ENCODE peak calls at places on chromosomes 6 and 20, in six cellular contexts. One of them, this sample, is unnamed.

GRCh38 chr6:125546827-125547226 is 202.6 kb upstream of the HEY2 start:
- DNase-seq in HepG2: peak; percentile 57
- DNase-seq in mammary epithelial cell: no peak
- DNase-seq in H9: no peak
- DNase-seq in PC-3: peak; percentile 14
- DNase-seq in hepatocyte: no peak
- DNase-seq in this sample: no peak

GRCh38 chr6:80988892-80989291 is 763.6 kb downstream of the TENT5A start:
- DNase-seq in hepatocyte: no peak
- DNase-seq in HepG2: no peak
- DNase-seq in mammary epithelial cell: no peak
- DNase-seq in H9: no peak
- DNase-seq in PC-3: no peak
- DNase-seq in this sample: no peak

GRCh38 chr20:63567382-63568169 is 6.5 kb downstream of the HELZ2 start:
- DNase-seq in HepG2: no peak
- DNase-seq in H9: no peak
- DNase-seq in mammary epithelial cell: no peak
- DNase-seq in hepatocyte: no peak
- DNase-seq in PC-3: no peak
- DNase-seq in this sample: no peak

GRCh38 chr20:14055127-14055742 is 59.9 kb downstream of the MACROD2 start:
- DNase-seq in mammary epithelial cell: peak; percentile 48
- DNase-seq in H9: no peak
- DNase-seq in HepG2: peak; percentile 77
- DNase-seq in PC-3: peak; percentile 83
- DNase-seq in hepatocyte: peak; percentile 82
- DNase-seq in this sample: peak; percentile 79

GRCh38 chr6:143253630-143254029 is 192.9 kb downstream of the AIG1 start:
- DNase-seq in H9: no peak
- DNase-seq in PC-3: no peak
- DNase-seq in hepatocyte: no peak
- DNase-seq in mammary epithelial cell: no peak
- DNase-seq in HepG2: no peak
- DNase-seq in this sample: no peak

GRCh38 chr20:4076033-4076432 is 60.7 kb upstream of the RNF24 start:
- DNase-seq in HepG2: no peak
- DNase-seq in H9: no peak
- DNase-seq in hepatocyte: no peak
- DNase-seq in mammary epithelial cell: no peak
- DNase-seq in PC-3: no peak
- DNase-seq in this sample: no peak

GRCh38 chr6:45728674-45729073 is 287.0 kb downstream of the CLIC5 start:
- DNase-seq in hepatocyte: no peak
- DNase-seq in mammary epithelial cell: peak; percentile 58
- DNase-seq in HepG2: no peak
- DNase-seq in H9: no peak
- DNase-seq in PC-3: peak; percentile 81
- DNase-seq in this sample: no peak

GRCh38 chr20:62122659-62123449 is 579 bp downstream of the LSM14B start:
- DNase-seq in hepatocyte: peak; percentile 77
- DNase-seq in PC-3: peak; percentile 50
- DNase-seq in HepG2: no peak
- DNase-seq in mammary epithelial cell: peak; percentile 35
- DNase-seq in H9: no peak
- DNase-seq in this sample: peak; percentile 61

GRCh38 chr20:31712112-31712553 is 10.5 kb downstream of the BCL2L1 start:
- DNase-seq in hepatocyte: peak; percentile 60
- DNase-seq in PC-3: peak; percentile 43
- DNase-seq in mammary epithelial cell: no peak
- DNase-seq in HepG2: peak; percentile 62
- DNase-seq in H9: no peak
- DNase-seq in this sample: peak; percentile 72

GRCh38 chr6:165920896-165921671 is 246.6 kb downstream of the TBXT start:
- DNase-seq in HepG2: no peak
- DNase-seq in hepatocyte: no peak
- DNase-seq in H9: no peak
- DNase-seq in PC-3: no peak
- DNase-seq in mammary epithelial cell: no peak
- DNase-seq in this sample: no peak

GRCh38 chr6:37204014-37204751 is 34.2 kb downstream of the PIM1 start:
- DNase-seq in HepG2: peak; percentile 76
- DNase-seq in H9: no peak
- DNase-seq in hepatocyte: peak; percentile 78
- DNase-seq in mammary epithelial cell: peak; percentile 55
- DNase-seq in PC-3: peak; percentile 68
- DNase-seq in this sample: no peak
- H3K79me2 ChIP-seq in HepG2: no peaks in the 10 kb centered on the region
- H3K79me2 ChIP-seq in H9: no peaks in the 10 kb centered on the region
- H3K79me2 ChIP-seq in hepatocyte: no peaks in the 10 kb centered on the region
- H3K79me2 ChIP-seq in mammary epithelial cell: no peaks in the 10 kb centered on the region
- H3K79me2 ChIP-seq in PC-3: no peaks in the 10 kb centered on the region
- H3K79me2 ChIP-seq in this sample: no peaks in the 10 kb centered on the region

DNA sequence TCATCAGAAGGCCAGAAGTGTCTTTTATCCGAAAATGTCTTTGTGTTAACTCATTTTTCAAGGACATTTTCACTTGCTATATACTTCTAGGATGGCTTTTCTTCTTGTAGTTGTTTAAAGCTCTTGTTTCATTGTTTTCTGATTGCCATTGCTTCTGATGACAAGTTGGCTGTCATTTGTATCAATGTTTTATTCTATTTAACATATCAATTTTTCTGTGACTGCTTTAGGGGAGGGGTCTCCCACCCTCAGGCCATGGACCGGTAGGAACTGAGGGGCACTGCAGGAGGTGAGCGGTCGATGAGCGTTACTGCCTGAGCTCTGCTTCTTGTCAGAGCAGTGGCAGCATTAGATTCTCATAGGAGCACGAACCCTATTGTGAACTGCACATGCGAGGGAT is 65.8 kb downstream of the AK9 start:
- DNase-seq in mammary epithelial cell: no peak
- DNase-seq in PC-3: no peak
- DNase-seq in H9: no peak
- DNase-seq in hepatocyte: no peak
- DNase-seq in HepG2: no peak
- DNase-seq in this sample: no peak
- H3K79me2 ChIP-seq in mammary epithelial cell: no peaks in the 10 kb centered on the region
- H3K79me2 ChIP-seq in PC-3: no peaks in the 10 kb centered on the region
- H3K79me2 ChIP-seq in H9: no peaks in the 10 kb centered on the region
- H3K79me2 ChIP-seq in hepatocyte: no peaks in the 10 kb centered on the region
- H3K79me2 ChIP-seq in HepG2: no peaks in the 10 kb centered on the region
- H3K79me2 ChIP-seq in this sample: no peaks in the 10 kb centered on the region

DNA sequence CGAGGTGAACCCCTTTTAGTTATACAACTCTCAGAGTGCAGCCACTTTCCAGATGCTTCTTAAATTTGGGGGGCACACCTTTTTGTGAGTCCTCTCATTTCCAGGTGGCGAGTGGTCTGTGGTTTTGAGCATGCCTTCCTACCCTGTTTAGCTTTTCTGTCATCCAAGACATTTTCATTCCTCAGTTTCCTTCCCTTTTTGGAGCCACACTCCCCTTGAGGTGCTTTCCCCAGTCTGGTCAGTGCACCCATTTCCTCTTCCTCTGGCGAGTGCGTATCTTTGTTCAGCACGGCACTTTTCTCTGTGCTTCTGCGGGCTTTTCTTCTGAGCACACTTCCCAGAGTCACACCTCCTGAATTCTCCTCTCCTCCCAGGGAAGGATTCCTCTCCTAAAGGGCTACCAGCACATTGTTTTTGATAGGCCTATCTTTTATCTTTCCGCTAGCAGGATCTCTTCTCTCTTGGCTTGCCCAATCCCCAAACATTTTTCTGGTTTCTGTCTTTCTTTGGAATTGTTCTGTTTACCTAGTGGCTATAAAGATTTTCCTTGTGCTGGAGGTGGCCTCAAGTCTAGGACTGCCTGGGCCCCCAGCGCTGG is 1.4 kb downstream of the PHF20 start:
- DNase-seq in HepG2: no peak
- DNase-seq in hepatocyte: peak; percentile 48
- DNase-seq in H9: no peak
- DNase-seq in mammary epithelial cell: no peak
- DNase-seq in PC-3: peak; percentile 39
- DNase-seq in this sample: peak; percentile 13
- H3K79me2 ChIP-seq in HepG2: peaks cover 48% of the 10 kb centered on the region
- H3K79me2 ChIP-seq in hepatocyte: peaks cover 55% of the 10 kb centered on the region
- H3K79me2 ChIP-seq in H9: peaks cover 22% of the 10 kb centered on the region
- H3K79me2 ChIP-seq in mammary epithelial cell: peaks cover 58% of the 10 kb centered on the region
- H3K79me2 ChIP-seq in PC-3: peaks cover 57% of the 10 kb centered on the region
- H3K79me2 ChIP-seq in this sample: peaks cover 62% of the 10 kb centered on the region

DNA sequence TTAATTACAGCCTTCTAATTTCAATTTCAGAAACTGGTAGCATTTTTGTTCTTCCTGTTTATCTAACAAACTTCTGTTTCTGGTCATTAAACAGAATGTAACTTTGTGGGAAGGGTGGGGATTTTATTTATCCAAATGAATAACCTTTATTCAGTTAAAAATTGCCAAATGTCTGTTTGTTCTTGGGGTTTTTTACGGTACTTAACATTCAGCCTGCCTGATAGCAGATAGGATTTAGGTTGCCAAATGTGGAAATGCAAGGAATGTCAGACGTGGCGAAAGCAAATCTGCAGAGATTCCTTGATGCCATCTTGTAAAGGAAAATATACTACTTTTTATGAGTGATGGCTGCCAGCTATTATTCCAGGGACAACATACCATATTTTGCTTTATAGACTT is 95.7 kb downstream of the LYRM2 start:
- DNase-seq in hepatocyte: no peak
- DNase-seq in PC-3: no peak
- DNase-seq in HepG2: no peak
- DNase-seq in mammary epithelial cell: no peak
- DNase-seq in H9: no peak
- DNase-seq in this sample: no peak
- H3K79me2 ChIP-seq in hepatocyte: peaks cover 2% of the 10 kb centered on the region
- H3K79me2 ChIP-seq in PC-3: no peaks in the 10 kb centered on the region
- H3K79me2 ChIP-seq in HepG2: no peaks in the 10 kb centered on the region
- H3K79me2 ChIP-seq in mammary epithelial cell: no peaks in the 10 kb centered on the region
- H3K79me2 ChIP-seq in H9: no peaks in the 10 kb centered on the region
- H3K79me2 ChIP-seq in this sample: no peaks in the 10 kb centered on the region

DNA sequence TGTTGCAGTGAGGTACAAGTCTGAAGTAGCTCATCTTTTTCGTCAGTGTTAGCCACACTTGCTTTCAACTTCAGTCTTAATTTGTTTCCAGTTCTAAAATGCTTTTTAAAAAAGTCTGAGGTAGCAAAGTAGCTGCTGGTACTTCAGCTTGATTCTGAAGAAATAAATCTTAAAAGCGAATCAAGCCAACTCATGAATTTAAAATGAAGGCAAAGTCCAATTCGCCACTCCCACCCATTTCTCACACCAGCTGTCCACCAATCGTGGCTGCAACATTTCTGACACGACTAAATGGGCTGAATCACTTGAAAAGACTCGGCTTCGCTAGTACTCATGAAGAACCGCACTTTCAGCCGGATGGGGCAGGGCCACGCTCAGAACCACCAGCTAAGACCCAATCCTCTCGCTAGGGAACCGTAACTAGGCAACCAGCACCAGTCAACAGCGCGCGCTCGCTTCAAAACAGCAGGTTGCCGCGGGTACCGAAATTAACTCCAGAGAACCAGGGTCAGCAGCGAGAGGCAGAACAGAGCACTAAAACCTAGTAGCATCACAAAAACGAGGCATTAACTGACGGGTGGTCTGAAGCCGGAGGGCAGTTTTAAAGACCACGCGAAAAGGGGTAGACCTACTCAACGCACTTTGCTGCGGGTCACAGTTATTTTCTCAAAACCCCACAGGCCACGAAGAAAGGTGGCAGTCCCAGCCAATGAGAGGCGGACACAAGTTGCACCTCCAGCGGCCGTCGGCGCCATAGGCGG is 900 bp downstream of the BCLAF1 start:
- DNase-seq in H9: peak; percentile 77
- DNase-seq in PC-3: peak; percentile 77
- DNase-seq in HepG2: peak; percentile 89
- DNase-seq in hepatocyte: peak; percentile 89
- DNase-seq in mammary epithelial cell: peak; percentile 96
- DNase-seq in this sample: peak; percentile 89
- H3K79me2 ChIP-seq in H9: peaks cover 45% of the 10 kb centered on the region
- H3K79me2 ChIP-seq in PC-3: peaks cover 59% of the 10 kb centered on the region
- H3K79me2 ChIP-seq in HepG2: peaks cover 57% of the 10 kb centered on the region
- H3K79me2 ChIP-seq in hepatocyte: peaks cover 53% of the 10 kb centered on the region
- H3K79me2 ChIP-seq in mammary epithelial cell: peaks cover 59% of the 10 kb centered on the region
- H3K79me2 ChIP-seq in this sample: peaks cover 59% of the 10 kb centered on the region

GRCh38 chr6:16754274-16754673 is 7.0 kb downstream of the ATXN1 start:
- DNase-seq in H9: no peak
- DNase-seq in hepatocyte: no peak
- DNase-seq in HepG2: no peak
- DNase-seq in PC-3: no peak
- DNase-seq in mammary epithelial cell: no peak
- DNase-seq in this sample: no peak

GRCh38 chr6:16756660-16757270 is 4.5 kb downstream of the ATXN1 start:
- DNase-seq in HepG2: no peak
- DNase-seq in PC-3: no peak
- DNase-seq in hepatocyte: no peak
- DNase-seq in H9: no peak
- DNase-seq in mammary epithelial cell: peak; percentile 9
- DNase-seq in this sample: no peak

GRCh38 chr6:16755544-16755943 is 5.7 kb downstream of the ATXN1 start:
- DNase-seq in mammary epithelial cell: no peak
- DNase-seq in PC-3: no peak
- DNase-seq in hepatocyte: no peak
- DNase-seq in H9: no peak
- DNase-seq in HepG2: no peak
- DNase-seq in this sample: no peak

GRCh38 chr6:16757332-16757731 is 3.9 kb downstream of the ATXN1 start:
- DNase-seq in HepG2: no peak
- DNase-seq in H9: no peak
- DNase-seq in PC-3: peak; percentile 39
- DNase-seq in mammary epithelial cell: no peak
- DNase-seq in hepatocyte: no peak
- DNase-seq in this sample: no peak

DNA sequence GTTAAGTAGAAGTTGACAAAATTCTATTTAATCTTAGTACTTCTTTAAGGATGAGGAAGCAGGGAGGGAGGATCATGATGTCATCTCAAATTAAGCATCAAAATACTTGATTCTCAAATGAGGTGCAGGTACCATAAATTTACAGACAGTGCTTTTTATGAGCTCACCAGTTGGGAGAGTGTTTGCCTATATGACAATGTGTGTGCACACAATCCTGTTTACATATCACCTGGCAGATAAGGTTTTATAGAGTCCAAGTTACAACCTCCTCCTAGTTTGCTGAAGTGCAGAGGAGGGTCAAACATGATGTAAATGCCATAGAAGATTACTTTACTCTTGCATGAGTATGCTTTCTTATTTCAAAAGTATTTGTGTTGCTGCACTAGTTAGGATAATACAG is 6.4 kb downstream of the ATXN1 start:
- DNase-seq in HepG2: peak; percentile 91
- DNase-seq in H9: no peak
- DNase-seq in hepatocyte: peak; percentile 66
- DNase-seq in PC-3: peak; percentile 87
- DNase-seq in mammary epithelial cell: no peak
- DNase-seq in this sample: no peak
- H3K79me2 ChIP-seq in HepG2: peaks cover 93% of the 10 kb centered on the region
- H3K79me2 ChIP-seq in H9: no peaks in the 10 kb centered on the region
- H3K79me2 ChIP-seq in hepatocyte: peaks cover 77% of the 10 kb centered on the region
- H3K79me2 ChIP-seq in PC-3: peaks cover 78% of the 10 kb centered on the region
- H3K79me2 ChIP-seq in mammary epithelial cell: peaks cover 42% of the 10 kb centered on the region
- H3K79me2 ChIP-seq in this sample: no peaks in the 10 kb centered on the region